ENCODE peak calls at places on chromosomes 12 and 14, in nine cellular contexts. Q, T, U, F, J, K, D, Z and W are unnamed samples.
A peak's percentile ranks its signal among the peaks of the same experiment; 100 is the strongest.

GRCh38 chr12:110124184-110124995 is at the start of gene IFT81:
- DNase-seq in T (peak; percentile 95), Q (peak; percentile 95), U (peak; percentile 78), J (peak; percentile 96), D (peak; percentile 95), K (peak; percentile 96), Z (peak; percentile 90), F (peak; percentile 99), W (peak; percentile 98)

GRCh38 chr12:125340791-125341190 is 275.6 kb downstream of the AACS start:
- DNase-seq in T (peak; percentile 8), Q (no peak), Z (peak; percentile 52), F (peak; percentile 28), K (no peak), J (no peak), D (no peak), U (no peak), W (no peak)

GRCh38 chr14:45177081-45177480 is 41.4 kb downstream of the FANCM start:
- DNase-seq in F (no peak), U (peak; percentile 56), Z (peak; percentile 86), T (no peak), Q (no peak), K (no peak), J (no peak), D (no peak), W (no peak)

GRCh38 chr12:2363836-2364565 is 311.2 kb downstream of the CACNA1C start:
- DNase-seq in F (peak; percentile 18), T (no peak), Q (no peak), J (no peak), K (no peak), Z (no peak), U (no peak), D (no peak), W (no peak)

GRCh38 chr12:124036117-124037109 is 63.4 kb downstream of the ZNF664 start:
- DNase-seq in Z (peak; percentile 44), Q (no peak), K (peak; percentile 43), T (peak; percentile 58), U (peak; percentile 15), J (peak; percentile 29), F (no peak), D (peak; percentile 52), W (no peak)

GRCh38 chr14:22471545-22472121 is 117.4 kb downstream of the DAD1 start:
- DNase-seq in J (no peak), Q (peak; percentile 73), D (peak; percentile 44), T (peak; percentile 65), F (no peak), U (no peak), K (peak; percentile 84), Z (peak; percentile 32), W (peak; percentile 71)

GRCh38 chr12:57089259-57090245 is 638 bp downstream of the NAB2 start:
- DNase-seq in Z (peak; percentile 51), F (peak; percentile 96), Q (peak; percentile 88), D (peak; percentile 67), U (no peak), J (peak; percentile 34), K (peak; percentile 54), T (peak; percentile 67), W (peak; percentile 87)

GRCh38 chr12:109461846-109462766 is 15.0 kb downstream of the KCTD10 start:
- DNase-seq in Z (peak; percentile 95), Q (peak; percentile 89), U (peak; percentile 88), J (no peak), K (no peak), T (peak; percentile 69), F (peak; percentile 97), D (no peak), W (no peak)

GRCh38 chr12:129753596-129753995 is 150.2 kb downstream of the TMEM132D start:
- DNase-seq in T (no peak), D (no peak), K (no peak), Z (no peak), J (no peak), U (no peak), Q (no peak), F (no peak), W (no peak)

GRCh38 chr14:36724162-36724561 is 62.5 kb downstream of the PAX9 start:
- DNase-seq in Q (no peak), Z (no peak), D (no peak), U (no peak), J (no peak), F (no peak), T (no peak), K (no peak), W (no peak)

GRCh38 chr14:61642246-61642982 is 52.9 kb upstream of the HIF1A start:
- DNase-seq in K (no peak), U (no peak), D (no peak), T (no peak), F (no peak), J (no peak), Q (no peak), Z (peak; percentile 68), W (no peak)

GRCh38 chr14:102982852-102983470 is 60.5 kb downstream of the AMN start:
- DNase-seq in J (no peak), F (no peak), Q (no peak), T (no peak), Z (no peak), K (no peak), U (no peak), D (no peak), W (no peak)

GRCh38 chr14:69008411-69008810 is 29.3 kb upstream of the ACTN1 start:
- DNase-seq in F (no peak), U (no peak), D (no peak), K (no peak), Q (no peak), J (no peak), T (peak; percentile 23), Z (peak; percentile 64), W (no peak)

GRCh38 chr12:34347367-34347766 is 325.1 kb downstream of the ALG10 start:
- DNase-seq in K (no peak), J (no peak), T (no peak), U (no peak), D (no peak), Z (no peak), Q (no peak), F (no peak), W (no peak)

GRCh38 chr12:67910360-67911292 is 78.6 kb upstream of the IFNG-AS1 start:
- DNase-seq in D (no peak), Z (peak; percentile 95), T (no peak), F (no peak), U (peak; percentile 67), K (no peak), Q (no peak), J (no peak), W (no peak)

GRCh38 chr12:108806350-108806749 is 51.0 kb downstream of the SSH1 start:
- DNase-seq in F (no peak), K (no peak), T (no peak), Q (no peak), D (no peak), Z (peak; percentile 40), U (no peak), J (no peak), W (no peak)

DNA sequence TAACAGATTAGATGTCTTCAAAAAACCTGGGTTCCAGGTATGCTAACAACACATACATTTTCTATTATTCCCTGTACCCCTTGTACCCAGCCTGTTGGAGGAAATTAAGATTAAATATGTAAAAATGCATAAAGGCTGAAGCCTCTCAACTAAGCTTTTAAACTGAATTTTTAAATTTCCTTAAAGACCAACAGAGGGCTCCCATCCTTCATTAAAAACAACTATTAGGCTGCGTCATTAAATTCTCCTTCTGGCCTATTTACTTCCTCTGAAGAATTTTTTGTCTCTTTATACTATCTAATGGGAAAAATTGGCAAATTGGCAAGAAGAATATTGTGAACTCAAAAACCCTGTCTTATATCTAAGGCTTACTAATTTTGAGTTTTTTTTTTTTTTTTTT is 21.8 kb downstream of the SENP1 start:
- DNase-seq in T (no peak), D (no peak), Q (no peak), F (no peak), J (no peak), K (no peak), Z (peak; percentile 13), U (no peak), W (no peak)
- TF ChIP-seq CTCF in T (peak; percentile 33), D (peak; percentile 60), Q (peak; percentile 25), F (no peak), J (peak; percentile 17), K (no peak), Z (peak; percentile 20), U (peak; percentile 39), W (no peak)

DNA sequence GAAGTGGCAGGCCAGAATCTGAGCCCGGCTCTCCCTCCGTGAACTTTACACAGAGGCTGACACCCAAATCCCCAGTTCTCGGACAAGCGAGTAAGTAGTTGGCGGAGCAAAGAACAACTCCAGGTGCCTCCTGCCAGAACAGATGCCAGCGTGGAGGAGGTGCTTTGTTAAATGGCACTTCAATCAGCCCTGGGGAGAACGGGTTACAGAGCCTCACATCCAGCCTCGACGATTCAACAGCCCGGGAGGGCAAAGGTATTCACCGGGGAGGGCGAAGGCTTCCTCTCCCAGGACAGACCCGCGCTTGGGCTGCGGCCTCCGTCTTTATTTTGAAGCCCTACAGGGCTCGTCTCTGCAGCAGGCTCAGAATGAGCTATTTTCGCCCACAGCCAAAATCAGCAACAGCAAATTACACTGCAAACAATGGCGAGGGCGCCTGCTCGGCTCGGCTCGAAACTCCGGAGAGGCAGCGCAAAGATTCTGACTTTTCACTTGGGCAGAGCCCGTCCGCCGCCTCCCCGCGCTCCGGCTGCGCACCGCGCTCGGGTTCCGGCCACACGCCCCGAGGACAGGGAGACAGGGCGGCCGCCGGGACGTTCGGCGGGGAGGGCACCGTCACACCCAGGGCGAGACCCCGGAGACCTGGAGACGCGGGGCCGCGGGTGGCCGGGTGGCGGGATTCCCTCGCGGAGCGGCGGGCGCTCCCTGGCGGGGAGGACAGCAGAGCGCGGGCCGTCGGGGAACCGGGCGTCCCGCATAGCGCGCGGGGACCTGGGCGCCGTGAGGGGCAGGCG is 811 bp downstream of the TMCC3 start:
- DNase-seq in U (no peak), F (no peak), J (peak; percentile 30), D (peak; percentile 41), T (peak; percentile 40), Q (peak; percentile 73), K (peak; percentile 32), Z (peak; percentile 4), W (peak; percentile 93)
- TF ChIP-seq CTCF in U (peak; percentile 16), F (no peak), J (no peak), D (peak; percentile 58), T (peak; percentile 48), Q (peak; percentile 49), K (peak; percentile 31), Z (peak; percentile 14), W (peak; percentile 52)

GRCh38 chr12:85448548-85449139 is 168.6 kb downstream of the ALX1 start:
- DNase-seq in F (no peak), D (no peak), K (no peak), J (no peak), Z (peak; percentile 9), U (no peak), T (peak; percentile 20), Q (no peak), W (no peak)
- TF ChIP-seq CTCF in F (no peak), D (peak; percentile 74), K (peak; percentile 10), J (no peak), Z (peak; percentile 40), U (peak; percentile 48), T (peak; percentile 45), Q (peak; percentile 28), W (no peak)

DNA sequence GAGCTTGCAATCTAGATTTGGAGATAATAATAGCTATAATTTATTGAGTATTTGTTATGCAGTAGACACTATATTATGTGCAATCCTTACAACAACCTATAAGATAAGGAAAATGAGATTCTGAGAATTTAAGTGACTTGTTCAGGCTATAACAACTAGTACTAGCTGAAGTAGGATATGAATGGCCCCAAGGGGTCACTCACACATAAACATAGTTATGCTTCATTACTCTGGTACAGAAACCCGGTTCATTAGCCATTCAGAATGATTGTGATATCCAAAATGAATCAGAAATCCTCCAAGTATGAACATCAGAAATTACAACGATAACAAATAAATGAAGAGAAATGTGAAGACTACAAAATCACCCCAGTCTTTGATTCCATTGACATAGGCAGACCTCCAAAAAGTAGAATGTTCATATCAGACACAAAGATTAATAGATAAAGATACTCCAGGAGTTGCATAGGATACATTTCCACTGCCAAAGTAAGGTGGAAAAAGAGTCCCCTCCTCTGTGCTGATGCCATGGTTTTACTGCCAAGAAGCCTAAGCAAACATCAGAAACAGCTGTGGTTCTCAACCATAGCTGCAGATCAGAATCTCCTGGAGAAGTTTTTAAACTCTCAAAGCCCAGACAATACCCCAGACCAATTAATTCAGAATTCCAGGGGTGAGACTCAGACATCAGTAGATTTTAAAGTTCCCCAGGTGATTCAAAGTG is 8.6 kb upstream of the NID2 start:
- DNase-seq in J (no peak), Q (no peak), T (no peak), K (no peak), F (no peak), U (no peak), Z (peak; percentile 39), D (no peak), W (no peak)
- TF ChIP-seq CTCF in J (no peak), Q (no peak), T (peak; percentile 18), K (no peak), F (no peak), U (no peak), Z (no peak), D (no peak), W (no peak)